ENCODE peak calls at places on chromosomes 7 and 10, in five cellular contexts. T is mammary epithelial cell, M is endothelial cell of umbilical vein, P is neuronal stem cell, Q is endodermal cell. Z is an unnamed sample.

GRCh38 chr10:12050528-12050927 is 7.9 kb upstream of the UPF2 start:
- DNase-seq in M (no peak), T (no peak), Q (no peak), P (no peak), Z (no peak)

GRCh38 chr7:8724080-8724718 is 290.8 kb downstream of the NXPH1 start:
- DNase-seq in T (peak; percentile 1), Q (peak; percentile 88), M (no peak), P (peak; percentile 67), Z (peak; percentile 81)

GRCh38 chr7:66604198-66604597 is 24.5 kb upstream of the KCTD7 start:
- DNase-seq in T (no peak), M (no peak), P (no peak), Q (no peak), Z (no peak)

GRCh38 chr10:69952069-69952800 is 100.4 kb upstream of the MACROH2A2 start:
- DNase-seq in T (no peak), P (no peak), Q (peak; percentile 60), M (no peak), Z (no peak)

GRCh38 chr7:23184709-23185354 is 3.0 kb downstream of the NUP42 start:
- DNase-seq in M (peak; percentile 45), P (no peak), T (peak; percentile 52), Q (peak; percentile 52), Z (no peak)

GRCh38 chr7:16753102-16753931 is at the start of gene TSPAN13:
- DNase-seq in P (peak; percentile 88), M (peak; percentile 79), Q (peak; percentile 99), T (peak; percentile 98), Z (peak; percentile 86)

GRCh38 chr7:73940701-73941238 is 79.8 kb downstream of the TMEM270 start:
- DNase-seq in T (no peak), M (no peak), Q (no peak), P (no peak), Z (no peak)

GRCh38 chr7:132290021-132290420 is 286.2 kb downstream of the PLXNA4 start:
- DNase-seq in T (no peak), M (peak; percentile 24), Q (no peak), P (no peak), Z (no peak)

GRCh38 chr7:27434729-27435400 is 192.3 kb downstream of the EVX1 start:
- DNase-seq in M (no peak), Q (peak; percentile 58), P (no peak), T (no peak), Z (no peak)

GRCh38 chr7:132255084-132255483 is 321.2 kb downstream of the PLXNA4 start:
- DNase-seq in Q (no peak), T (no peak), M (no peak), P (no peak), Z (no peak)

GRCh38 chr7:28395806-28396205 is 16.5 kb upstream of the CREB5 start:
- DNase-seq in P (no peak), M (no peak), T (no peak), Q (no peak), Z (no peak)

GRCh38 chr10:3720228-3721019 is 64.6 kb downstream of the KLF6 start:
- DNase-seq in P (no peak), Q (no peak), T (peak; percentile 75), M (peak; percentile 14), Z (no peak)

GRCh38 chr7:70313251-70313650 is 715.0 kb downstream of the AUTS2 start:
- DNase-seq in Q (no peak), P (no peak), T (no peak), M (no peak), Z (no peak)

GRCh38 chr7:48035967-48036478 is 680 bp downstream of the C7orf57 start:
- DNase-seq in M (peak; percentile 34), P (peak; percentile 21), Q (peak; percentile 72), T (peak; percentile 17), Z (no peak)

GRCh38 chr7:1093916-1094508 is 6.1 kb downstream of the GPER1 start:
- DNase-seq in M (no peak), T (no peak), P (no peak), Q (no peak), Z (no peak)

GRCh38 chr10:110609592-110609991 is 34.5 kb upstream of the RBM20 start:
- DNase-seq in P (no peak), M (peak; percentile 6), T (no peak), Q (no peak), Z (peak; percentile 48)

GRCh38 chr10:4170181-4170580 is 385.2 kb upstream of the KLF6 start:
- DNase-seq in P (no peak), M (no peak), Q (no peak), T (no peak), Z (no peak)

GRCh38 chr7:55474944-55475911 is 97.1 kb downstream of the VOPP1 start:
- DNase-seq in P (no peak), Q (no peak), T (no peak), M (no peak), Z (no peak)

GRCh38 chr10:124952123-124952522 is 10.2 kb downstream of the ZRANB1 start:
- DNase-seq in Q (peak; percentile 58), T (no peak), M (no peak), P (no peak), Z (no peak)

GRCh38 chr7:30594540-30595460 is at the start of gene GARS1:
- DNase-seq in M (peak; percentile 90), T (peak; percentile 90), Q (peak; percentile 93), P (peak; percentile 87), Z (peak; percentile 96)
- H3K9ac ChIP-seq in M (peak within 1 kb of the TSS; percentile 93), T (peak within 1 kb of the TSS; percentile 99), Q (peak within 1 kb of the TSS; percentile 82), P (peak within 1 kb of the TSS; percentile 98), Z (peak within 1 kb of the TSS; percentile 97)

GRCh38 chr7:31320675-31321074 is 19.9 kb downstream of the NEUROD6 start:
- DNase-seq in M (no peak), P (no peak), Q (no peak), T (no peak), Z (no peak)

GRCh38 chr7:31327071-31327470 is 13.5 kb downstream of the NEUROD6 start:
- DNase-seq in T (peak; percentile 75), Q (peak; percentile 79), P (no peak), M (no peak), Z (no peak)

GRCh38 chr7:31326416-31326815 is 14.1 kb downstream of the NEUROD6 start:
- DNase-seq in Q (no peak), T (no peak), M (no peak), P (no peak), Z (no peak)

GRCh38 chr7:31318308-31318707 is 22.2 kb downstream of the NEUROD6 start:
- DNase-seq in T (no peak), P (no peak), M (no peak), Q (no peak), Z (no peak)

DNA sequence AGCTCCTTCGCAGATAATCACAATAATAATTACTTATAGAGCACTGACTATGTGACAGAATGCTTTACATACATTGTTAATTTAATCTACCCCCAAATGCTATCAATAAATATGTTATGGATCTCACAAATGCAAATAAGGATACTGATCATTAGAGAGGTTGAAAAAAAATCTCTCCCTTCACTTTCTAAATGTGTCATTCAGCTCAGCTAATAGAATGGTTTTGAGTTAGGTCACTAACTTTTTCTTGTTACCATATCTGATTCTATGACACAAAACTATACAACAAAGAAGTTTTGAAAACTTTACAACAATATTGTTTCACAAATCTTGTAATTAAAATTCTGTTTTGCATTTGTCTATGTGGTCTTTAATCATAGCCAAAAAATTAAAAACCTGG is 17.4 kb downstream of the NEUROD6 start:
- DNase-seq in P (no peak), Q (no peak), M (no peak), T (no peak), Z (no peak)
- H3K9ac ChIP-seq in P (no peak overlapping the region), Q (no peak overlapping the region), M (no peak overlapping the region), T (no peak overlapping the region), Z (no peak overlapping the region)

GRCh38 chr7:44194562-44195145 is 5.4 kb upstream of the GCK start:
- DNase-seq in M (no peak), T (no peak), P (no peak), Q (no peak), Z (no peak)

GRCh38 chr7:44194069-44194468 is 4.8 kb upstream of the GCK start:
- DNase-seq in P (no peak), Q (no peak), T (peak; percentile 44), M (no peak), Z (peak; percentile 46)

GRCh38 chr7:44197487-44197886 is 3.3 kb upstream of the YKT6 start:
- DNase-seq in Q (no peak), T (no peak), M (no peak), P (no peak), Z (no peak)

GRCh38 chr7:44195901-44196300 is 4.9 kb upstream of the YKT6 start:
- DNase-seq in Q (no peak), P (no peak), T (no peak), M (no peak), Z (no peak)

GRCh38 chr7:44196450-44196872 is 4.3 kb upstream of the YKT6 start:
- DNase-seq in M (peak; percentile 54), Q (peak; percentile 88), P (peak; percentile 42), T (no peak), Z (peak; percentile 79)
- H3K9ac ChIP-seq in M (no peak overlapping the region), Q (no peak overlapping the region), P (no peak overlapping the region), T (no peak overlapping the region), Z (no peak overlapping the region)

GRCh38 chr10:34702982-34703381 is 112.1 kb downstream of the PARD3 start:
- DNase-seq in M (no peak), P (no peak), T (no peak), Q (peak; percentile 5), Z (no peak)
- H3K9ac ChIP-seq in M (no peak overlapping the region), P (no peak overlapping the region), T (no peak overlapping the region), Q (no peak overlapping the region), Z (no peak overlapping the region)

GRCh38 chr10:55630491-55631056 is 730.5 kb downstream of the ZWINT start:
- DNase-seq in Q (peak; percentile 75), M (peak; percentile 22), T (no peak), P (peak; percentile 36), Z (no peak)
- H3K9ac ChIP-seq in Q (peak overlapping the region; percentile 39), M (peak overlapping the region; percentile 33), T (no peak overlapping the region), P (peak overlapping the region; percentile 79), Z (no peak overlapping the region)

DNA sequence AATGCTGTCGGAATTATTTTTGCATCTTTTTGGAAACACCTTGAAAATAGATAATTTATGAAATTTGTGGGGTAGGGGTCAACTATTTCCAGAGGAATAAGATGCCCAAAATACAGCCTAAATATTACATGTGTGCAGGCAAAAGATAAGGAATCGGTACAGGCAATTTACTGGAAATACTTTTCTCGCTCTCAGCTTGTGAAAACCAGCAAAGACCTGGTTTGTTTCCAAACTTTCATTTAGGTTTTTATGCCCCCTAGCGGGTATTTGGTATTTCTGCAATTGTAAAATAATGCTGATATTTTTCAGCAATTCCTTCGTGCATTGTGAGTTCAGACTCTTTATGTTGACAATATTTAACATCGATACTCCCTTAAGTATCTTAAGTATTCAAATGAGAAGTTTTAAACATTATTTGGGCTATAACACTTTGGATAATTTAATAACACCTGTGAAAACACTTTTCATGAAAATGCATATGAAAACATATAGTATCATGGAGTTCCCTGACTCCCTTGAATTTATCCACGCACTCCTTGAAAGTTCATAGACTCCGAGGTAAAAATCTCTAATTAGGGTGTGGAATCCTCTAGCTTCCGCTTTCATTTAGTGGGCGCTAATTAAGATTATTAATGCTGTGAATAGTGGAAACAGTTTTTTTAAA is 132.4 kb downstream of the TSPAN12 start:
- DNase-seq in Q (no peak), P (no peak), T (no peak), M (peak; percentile 48), Z (peak; percentile 68)
- H3K9ac ChIP-seq in Q (no peak overlapping the region), P (no peak overlapping the region), T (no peak overlapping the region), M (no peak overlapping the region), Z (no peak overlapping the region)

GRCh38 chr10:77636286-77636966 is 1.2 kb downstream of the KCNMA1 start:
- DNase-seq in P (no peak), Q (peak; percentile 69), M (no peak), T (no peak), Z (no peak)
- H3K9ac ChIP-seq in P (no peak overlapping the region), Q (no peak overlapping the region), M (no peak overlapping the region), T (peak overlapping the region; percentile 11), Z (peak overlapping the region; percentile 72)

Z was measured in Karpas-422.